ENCODE peak calls at places on chromosomes 5 and 9, in six cellular contexts. F is spleen, X is mucosa of gallbladder, E is A549, S is SHP77, I is NCI-H69. D is an unnamed sample.
A peak's percentile ranks its signal among the peaks of the same experiment; 100 is the strongest.

GRCh38 chr5:14946813-14947640 is 75.4 kb upstream of the ANKH start:
- DNase-seq in E (peak; percentile 55), I (peak; percentile 59), X (no peak), F (no peak), S (peak; percentile 65), D (peak; percentile 6)

GRCh38 chr5:40988761-40989510 is 79.6 kb downstream of the C7 start:
- DNase-seq in I (no peak), F (no peak), X (no peak), E (peak; percentile 2), S (no peak), D (no peak)

GRCh38 chr5:127014573-127014972 is 15.8 kb downstream of the MARCHF3 start:
- DNase-seq in E (no peak), F (no peak), I (no peak), S (no peak), X (no peak), D (no peak)

GRCh38 chr9:126419475-126419874 is 92.8 kb downstream of the MVB12B start:
- DNase-seq in F (no peak), S (peak; percentile 93), E (no peak), I (peak; percentile 92), X (no peak), D (peak; percentile 95)

GRCh38 chr9:86005253-86005775 is 64.4 kb downstream of the NAA35 start:
- DNase-seq in E (no peak), S (no peak), X (no peak), F (no peak), I (no peak), D (no peak)

GRCh38 chr5:178278358-178279023 is 45.9 kb upstream of the PHYKPL start:
- DNase-seq in I (peak; percentile 25), F (no peak), X (no peak), E (no peak), S (no peak), D (peak; percentile 12)

GRCh38 chr9:133842174-133842573 is 104.0 kb upstream of the SARDH start:
- DNase-seq in F (no peak), X (peak; percentile 55), E (no peak), S (no peak), I (peak; percentile 67), D (no peak)

GRCh38 chr9:115254217-115254616 is 136.3 kb upstream of the TNC start:
- DNase-seq in S (peak; percentile 40), F (no peak), X (no peak), I (peak; percentile 74), E (no peak), D (no peak)

GRCh38 chr5:119250946-119251901 is 104.6 kb upstream of the TNFAIP8 start:
- DNase-seq in E (no peak), X (no peak), S (no peak), F (no peak), I (peak; percentile 66), D (no peak)

GRCh38 chr5:31556461-31556860 is 24.4 kb downstream of the C5orf22 start:
- DNase-seq in F (no peak), E (no peak), I (no peak), X (no peak), S (no peak), D (no peak)